ENCODE peak calls at places on chromosomes 1 and 21, in eight cellular contexts. A is GM20000; B is cardiac muscle cell; K is uterus; J is CD8-positive, alpha-beta T cell; X is omental fat pad; Z is hepatocyte; S is heart left ventricle. U is an unnamed sample.
A peak's percentile ranks its signal among the peaks of the same experiment; 100 is the strongest.

GRCh38 chr1:167629681-167630567 is at the start of gene RCSD1:
- DNase-seq in J (peak; percentile 50), A (peak; percentile 85), X (no peak), K (peak; percentile 23), B (no peak), S (peak; percentile 80), Z (no peak), U (peak; percentile 35)

GRCh38 chr1:211518330-211519289 is 26.6 kb upstream of the RD3 start:
- DNase-seq in K (no peak), A (peak; percentile 73), X (no peak), S (no peak), Z (no peak), J (no peak), B (no peak), U (no peak)

GRCh38 chr21:44929242-44929798 is 8.6 kb upstream of the ITGB2 start:
- DNase-seq in K (no peak), X (no peak), Z (no peak), A (no peak), B (no peak), J (no peak), S (no peak), U (no peak)

GRCh38 chr1:2388004-2388913 is 3.1 kb downstream of the MORN1 start:
- DNase-seq in X (no peak), J (no peak), K (no peak), B (no peak), A (peak; percentile 64), Z (no peak), S (no peak), U (no peak)

GRCh38 chr1:236158719-236159118 is 16.4 kb downstream of the GPR137B start:
- DNase-seq in J (no peak), Z (no peak), K (no peak), B (no peak), X (no peak), S (no peak), A (no peak), U (no peak)

GRCh38 chr1:184212649-184213314 is 161.3 kb downstream of the TSEN15 start:
- DNase-seq in X (no peak), J (no peak), A (peak; percentile 9), Z (peak; percentile 71), K (peak; percentile 43), S (no peak), B (peak; percentile 90), U (no peak)

GRCh38 chr1:155984341-155984740 is 6.0 kb upstream of the ARHGEF2 start:
- DNase-seq in S (no peak), J (no peak), Z (no peak), A (no peak), B (no peak), K (no peak), X (no peak), U (no peak)

GRCh38 chr1:196669051-196669450 is 17.2 kb downstream of the CFH start:
- DNase-seq in Z (no peak), X (no peak), A (no peak), S (no peak), K (no peak), B (no peak), J (no peak), U (no peak)

GRCh38 chr1:41343790-41344679 is 17.2 kb upstream of the FOXO6 start:
- DNase-seq in K (no peak), B (no peak), Z (no peak), X (no peak), A (no peak), J (no peak), S (no peak), U (no peak)

GRCh38 chr1:15786581-15786980 is 20.9 kb downstream of the UQCRHL start:
- DNase-seq in B (peak; percentile 44), X (no peak), A (no peak), Z (no peak), S (no peak), K (no peak), J (no peak), U (no peak)

GRCh38 chr1:24514946-24515345 is 12.3 kb downstream of the RCAN3 start:
- DNase-seq in X (no peak), J (no peak), S (no peak), K (no peak), A (no peak), B (no peak), Z (no peak), U (no peak)

GRCh38 chr1:50271337-50271736 is 151.9 kb downstream of the DMRTA2 start:
- DNase-seq in K (no peak), A (no peak), X (no peak), B (no peak), J (no peak), Z (no peak), S (no peak), U (no peak)

GRCh38 chr1:167122121-167122480 is 28.2 kb downstream of the STYXL2 start:
- DNase-seq in B (no peak), A (no peak), J (no peak), X (no peak), Z (no peak), S (no peak), K (no peak), U (no peak)

GRCh38 chr1:37243368-37244082 is 209.2 kb upstream of the GRIK3 start:
- DNase-seq in X (no peak), Z (no peak), S (no peak), K (no peak), B (no peak), J (no peak), A (no peak), U (no peak)

GRCh38 chr1:211975152-211975941 is 60.0 kb downstream of the INTS7 start:
- DNase-seq in J (no peak), B (no peak), X (no peak), A (no peak), S (no peak), Z (no peak), K (no peak), U (no peak)

GRCh38 chr21:16473965-16474364 is 744.2 kb downstream of the USP25 start:
- DNase-seq in S (peak; percentile 13), Z (no peak), A (no peak), X (no peak), J (no peak), B (peak; percentile 40), K (no peak), U (no peak)

GRCh38 chr21:43645414-43645891 is 13.8 kb downstream of the HSF2BP start:
- DNase-seq in J (no peak), X (no peak), B (peak; percentile 89), S (peak; percentile 58), Z (peak; percentile 86), A (peak; percentile 59), K (peak; percentile 42), U (peak; percentile 49)

GRCh38 chr1:208264469-208265126 is 20.4 kb upstream of the PLXNA2 start:
- DNase-seq in S (no peak), Z (no peak), A (no peak), B (no peak), J (no peak), X (no peak), K (no peak), U (no peak)

GRCh38 chr1:246000638-246001015 is 506.5 kb downstream of the SMYD3 start:
- DNase-seq in Z (no peak), J (no peak), S (no peak), X (no peak), K (no peak), B (no peak), A (no peak), U (no peak)

GRCh38 chr1:66676616-66677298 is 75.5 kb upstream of the DYNLT5 start:
- DNase-seq in X (no peak), A (no peak), Z (peak; percentile 13), B (peak; percentile 69), S (no peak), K (no peak), J (no peak), U (no peak)

DNA sequence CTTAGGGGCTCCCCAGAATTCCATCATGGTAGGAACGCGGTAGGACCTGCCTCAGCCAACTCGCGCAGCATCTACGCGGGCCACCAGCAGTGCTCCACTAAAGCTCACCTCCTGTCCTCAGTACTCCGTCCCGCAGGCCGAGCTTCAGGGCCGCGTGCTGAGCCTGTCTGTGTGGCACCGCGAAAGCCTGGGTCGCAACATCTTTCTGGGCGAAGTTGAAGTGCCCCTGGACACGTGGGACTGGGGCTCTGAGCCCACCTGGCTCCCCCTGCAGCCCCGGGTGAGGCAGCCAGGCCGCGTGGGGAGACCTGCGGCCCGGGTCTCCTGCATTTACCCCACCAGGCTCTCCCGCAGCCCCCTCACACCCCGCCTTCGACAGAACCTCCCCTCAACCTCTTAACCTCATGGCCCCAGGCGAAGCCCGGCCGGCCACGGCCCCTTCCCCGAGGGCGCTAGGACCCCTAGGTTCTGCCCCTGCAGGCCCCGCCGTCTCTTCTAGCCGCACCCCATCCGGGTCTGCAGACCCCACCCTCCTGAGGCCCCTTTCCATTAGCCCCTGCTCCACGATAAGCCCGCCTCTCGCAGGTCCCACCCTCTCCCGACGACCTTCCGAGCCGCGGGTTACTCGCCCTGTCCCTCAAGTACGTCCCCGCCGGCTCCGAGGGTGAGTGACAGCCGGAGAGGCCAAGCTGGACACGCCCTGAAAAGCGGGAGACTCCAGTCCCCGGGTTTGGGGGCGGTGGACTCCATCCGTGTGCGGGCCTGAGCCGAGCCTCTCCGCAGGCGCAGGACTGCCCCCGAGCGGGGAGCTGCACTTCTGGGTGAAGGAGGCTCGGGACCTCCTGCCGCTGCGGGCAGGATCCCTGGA is 9.1 kb downstream of the SYTL1 start:
- DNase-seq in B (peak; percentile 60), X (no peak), S (peak; percentile 66), Z (peak; percentile 79), J (no peak), K (no peak), A (no peak), U (peak; percentile 56)
- TF ChIP-seq CTCF in B (peak; percentile 23), X (no peak), S (no peak), Z (peak; percentile 22), J (no peak), K (no peak), A (no peak), U (no peak)

DNA sequence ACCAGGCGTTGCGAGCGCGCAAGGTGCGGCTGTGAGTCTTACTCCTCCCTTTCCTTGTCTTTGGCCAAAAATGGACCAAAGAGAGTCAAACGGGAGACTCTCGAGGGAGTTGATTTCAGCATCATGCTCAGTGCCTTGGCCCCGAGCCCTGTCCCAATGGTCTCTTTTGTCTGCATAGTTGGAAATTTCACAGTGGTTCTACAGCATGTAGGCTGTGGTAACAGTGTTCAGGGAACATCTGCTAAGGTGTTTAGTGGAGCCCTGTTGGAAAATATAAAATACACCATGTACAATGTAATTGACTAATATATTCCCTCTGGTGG is 2.7 kb downstream of the CACNA1E start:
- DNase-seq in K (no peak), S (peak; percentile 7), J (no peak), A (no peak), Z (no peak), X (no peak), B (no peak), U (no peak)
- TF ChIP-seq CTCF in K (no peak), S (no peak), J (no peak), A (no peak), Z (no peak), X (no peak), B (no peak), U (no peak)

GRCh38 chr1:240831191-240831631 is 219.3 kb upstream of the GREM2 start:
- DNase-seq in K (no peak), X (no peak), A (no peak), S (no peak), B (peak; percentile 65), Z (no peak), J (no peak), U (no peak)
- TF ChIP-seq CTCF in K (no peak), X (no peak), A (no peak), S (no peak), B (no peak), Z (no peak), J (no peak), U (no peak)

DNA sequence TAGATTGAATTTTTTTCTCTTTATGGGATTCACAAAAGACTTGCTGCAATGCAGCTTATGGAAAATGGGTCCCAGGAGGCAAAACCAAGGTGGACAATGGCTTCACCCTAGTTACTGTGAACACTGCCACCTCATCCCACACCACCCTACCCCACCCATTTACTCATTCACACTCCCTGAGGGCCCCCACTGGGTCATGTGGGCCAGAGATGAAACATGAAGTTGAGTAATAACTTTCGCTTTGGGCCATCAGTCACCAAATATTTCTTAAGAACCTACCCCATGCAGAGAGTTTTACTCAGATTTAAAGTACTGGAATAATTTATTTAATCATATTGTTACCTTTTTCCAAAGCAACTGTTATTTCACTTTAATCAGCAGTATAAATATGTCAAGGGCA is 191.8 kb downstream of the TPR start:
- DNase-seq in B (peak; percentile 64), X (no peak), Z (no peak), J (no peak), S (no peak), K (no peak), A (no peak), U (no peak)
- TF ChIP-seq CTCF in B (no peak), X (no peak), Z (no peak), J (no peak), S (no peak), K (no peak), A (no peak), U (no peak)

U was measured in endothelial cell.